ENCODE peak calls at places on chromosomes 11 and 22, in four cellular contexts. P is GM12878, E is K562, O is HepG2. S is an unnamed sample.

GRCh38 chr22:25139062-25139461 is 60.6 kb upstream of the CRYBB3 start:
- DNase-seq in P (no peak), E (no peak), O (no peak), S (no peak)

GRCh38 chr22:37354271-37355069 is 72.2 kb downstream of the CYTH4 start:
- DNase-seq in P (no peak), E (no peak), O (no peak), S (no peak)

GRCh38 chr11:74371269-74372039 is 26.8 kb downstream of the PGM2L1 start:
- DNase-seq in P (no peak), E (no peak), O (no peak), S (no peak)

GRCh38 chr11:131690776-131691557 is 320.6 kb downstream of the NTM start:
- DNase-seq in P (no peak), E (no peak), O (no peak), S (no peak)

GRCh38 chr11:57205046-57205671 is 23.4 kb downstream of the LRRC55 start:
- DNase-seq in P (no peak), E (no peak), O (no peak), S (no peak)

GRCh38 chr11:66566221-66566620 is 2.2 kb downstream of the CTSF start:
- DNase-seq in P (no peak), E (no peak), O (no peak), S (no peak)

GRCh38 chr22:20241579-20242392 is 26.3 kb downstream of the RTN4R start:
- DNase-seq in P (no peak), E (no peak), O (no peak), S (no peak)

GRCh38 chr22:50182176-50183081 is 3.3 kb upstream of the TRABD start:
- DNase-seq in P (no peak), E (no peak), O (no peak), S (no peak)

GRCh38 chr11:72298931-72299330 is 55.0 kb upstream of the PHOX2A start:
- DNase-seq in P (no peak), E (no peak), O (no peak), S (no peak)

GRCh38 chr22:31055322-31056159 is 25.6 kb upstream of the SMTN start:
- DNase-seq in P (no peak), E (no peak), O (peak; percentile 98), S (peak; percentile 73)

GRCh38 chr11:102864724-102865123 is 10.1 kb downstream of the MMP12 start:
- DNase-seq in P (no peak), E (no peak), O (no peak), S (no peak)

GRCh38 chr11:102868359-102868758 is 6.4 kb downstream of the MMP12 start:
- DNase-seq in P (no peak), E (no peak), O (no peak), S (no peak)

GRCh38 chr11:102874842-102875241 is at the start of gene MMP12:
- DNase-seq in P (no peak), E (no peak), O (no peak), S (no peak)

DNA sequence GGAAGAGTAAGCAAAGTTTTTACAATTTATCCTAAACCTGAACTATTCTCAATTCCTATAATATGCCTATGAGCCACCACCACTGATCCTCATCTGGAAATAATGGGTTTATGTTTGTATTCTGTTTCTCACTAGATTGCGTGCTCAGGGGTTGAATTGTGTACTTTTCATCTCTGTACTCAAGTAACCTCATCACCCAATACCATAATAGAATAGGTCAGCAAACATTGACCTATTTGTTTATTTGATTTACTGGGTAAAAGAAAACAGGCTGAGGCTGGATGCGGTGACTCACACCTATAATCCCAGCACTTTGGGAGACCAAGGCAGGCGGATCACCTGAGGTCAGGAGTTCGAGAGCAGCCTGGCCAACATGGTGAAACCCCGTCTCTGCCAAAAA is 5.4 kb downstream of the MMP12 start:
- DNase-seq in P (no peak), E (no peak), O (no peak), S (no peak)
- TF ChIP-seq TARDBP in P (no peak), E (no peak), O (no peak), S (no peak)

DNA sequence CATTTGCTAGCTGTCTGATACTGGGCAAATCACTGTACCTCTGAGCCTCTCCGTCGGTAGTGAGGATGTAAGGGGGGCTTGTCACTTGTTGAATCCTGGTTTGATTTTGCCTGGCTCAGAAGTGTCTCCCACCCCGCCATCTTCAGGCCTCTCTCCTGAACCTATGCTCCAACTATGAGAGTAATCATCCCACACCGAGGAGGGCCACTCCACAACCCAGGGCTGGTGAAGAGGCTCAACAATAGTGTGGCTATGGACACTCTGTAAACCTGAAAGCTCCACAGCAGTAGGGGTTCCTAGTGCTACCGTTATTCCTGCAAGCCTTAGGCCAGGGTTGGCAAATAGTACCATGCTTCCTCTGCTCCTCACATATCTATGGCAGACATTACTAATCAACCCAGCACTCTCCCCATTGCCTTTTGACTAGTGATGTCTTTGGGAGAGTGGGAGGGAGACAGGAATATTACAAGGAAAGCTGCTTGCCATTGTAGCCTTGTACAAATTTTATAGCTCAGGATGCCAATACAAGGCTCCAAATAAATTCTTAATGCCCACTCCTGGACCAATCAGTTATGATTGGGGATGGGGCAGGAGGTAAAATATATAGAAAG is 134.0 kb upstream of the TEAD1 start:
- DNase-seq in P (no peak), E (no peak), O (no peak), S (no peak)
- TF ChIP-seq TARDBP in P (no peak), E (no peak), O (no peak), S (no peak)

GRCh38 chr11:9886595-9886994 is 222.7 kb downstream of the SWAP70 start:
- DNase-seq in P (no peak), E (no peak), O (no peak), S (no peak)

GRCh38 chr11:9884601-9885000 is 220.7 kb downstream of the SWAP70 start:
- DNase-seq in P (no peak), E (no peak), O (no peak), S (no peak)

GRCh38 chr11:9888938-9889337 is 225.1 kb downstream of the SWAP70 start:
- DNase-seq in P (no peak), E (no peak), O (no peak), S (no peak)

GRCh38 chr11:9893474-9893873 is 229.6 kb downstream of the SWAP70 start:
- DNase-seq in P (no peak), E (no peak), O (no peak), S (no peak)

GRCh38 chr11:9887492-9887891 is 223.6 kb downstream of the SWAP70 start:
- DNase-seq in P (no peak), E (no peak), O (no peak), S (no peak)
- TF ChIP-seq TARDBP in P (no peak), E (no peak), O (no peak), S (no peak)

GRCh38 chr22:28106601-28107000 is 187.5 kb upstream of the PITPNB start:
- DNase-seq in P (no peak), E (no peak), O (no peak), S (no peak)

GRCh38 chr22:28103596-28103995 is 184.5 kb upstream of the PITPNB start:
- DNase-seq in P (no peak), E (no peak), O (no peak), S (no peak)

GRCh38 chr22:28108851-28109250 is 189.8 kb upstream of the PITPNB start:
- DNase-seq in P (no peak), E (no peak), O (no peak), S (no peak)

GRCh38 chr22:28105396-28105795 is 186.3 kb upstream of the PITPNB start:
- DNase-seq in P (no peak), E (no peak), O (no peak), S (no peak)

DNA sequence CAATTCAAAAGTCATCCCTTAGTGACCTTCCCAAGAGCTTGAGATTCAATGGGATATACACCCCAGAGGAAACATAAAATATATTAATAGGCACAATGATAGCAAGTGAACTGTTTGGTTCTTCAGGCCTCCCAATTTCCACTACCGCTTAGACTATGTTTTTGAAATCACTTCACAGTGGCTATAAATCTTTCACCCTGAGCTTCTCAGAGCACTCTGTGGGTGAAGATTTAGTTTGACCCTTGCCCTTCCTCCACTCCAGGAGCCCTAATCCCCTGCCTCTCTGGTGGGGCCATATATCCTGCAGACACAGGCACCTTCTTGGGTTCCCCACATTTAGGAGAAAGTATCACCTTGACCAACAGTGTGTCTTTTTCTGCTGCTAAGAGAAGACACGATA is 186.9 kb upstream of the PITPNB start:
- DNase-seq in P (no peak), E (no peak), O (no peak), S (no peak)
- TF ChIP-seq TARDBP in P (no peak), E (no peak), O (no peak), S (no peak)

GRCh38 chr22:46379301-46379930 is 43.9 kb downstream of the TRMU start:
- DNase-seq in P (no peak), E (no peak), O (peak; percentile 89), S (no peak)
- TF ChIP-seq TARDBP in P (no peak), E (no peak), O (no peak), S (no peak)

DNA sequence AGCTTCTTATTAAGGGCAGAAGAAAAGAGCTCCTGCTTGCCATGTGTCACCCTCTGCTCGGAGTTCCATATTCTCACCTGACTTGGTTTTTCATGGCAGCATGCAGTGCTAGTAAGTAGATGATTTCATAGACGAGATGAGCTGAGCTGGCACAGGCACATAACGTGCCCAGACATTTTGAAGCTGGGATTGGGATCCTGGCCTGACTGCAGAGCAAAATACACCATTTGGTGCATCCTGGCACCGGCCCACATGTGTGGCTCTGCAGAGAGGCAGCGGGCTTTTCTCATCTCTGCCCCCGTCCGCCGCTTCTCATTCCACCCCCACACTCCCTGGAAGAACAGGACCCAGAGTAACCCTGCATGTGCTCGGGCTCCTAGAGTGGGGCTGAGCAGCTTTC is 24.8 kb downstream of the FAM118A start:
- DNase-seq in P (no peak), E (no peak), O (no peak), S (no peak)
- TF ChIP-seq TARDBP in P (no peak), E (no peak), O (no peak), S (no peak)

DNA sequence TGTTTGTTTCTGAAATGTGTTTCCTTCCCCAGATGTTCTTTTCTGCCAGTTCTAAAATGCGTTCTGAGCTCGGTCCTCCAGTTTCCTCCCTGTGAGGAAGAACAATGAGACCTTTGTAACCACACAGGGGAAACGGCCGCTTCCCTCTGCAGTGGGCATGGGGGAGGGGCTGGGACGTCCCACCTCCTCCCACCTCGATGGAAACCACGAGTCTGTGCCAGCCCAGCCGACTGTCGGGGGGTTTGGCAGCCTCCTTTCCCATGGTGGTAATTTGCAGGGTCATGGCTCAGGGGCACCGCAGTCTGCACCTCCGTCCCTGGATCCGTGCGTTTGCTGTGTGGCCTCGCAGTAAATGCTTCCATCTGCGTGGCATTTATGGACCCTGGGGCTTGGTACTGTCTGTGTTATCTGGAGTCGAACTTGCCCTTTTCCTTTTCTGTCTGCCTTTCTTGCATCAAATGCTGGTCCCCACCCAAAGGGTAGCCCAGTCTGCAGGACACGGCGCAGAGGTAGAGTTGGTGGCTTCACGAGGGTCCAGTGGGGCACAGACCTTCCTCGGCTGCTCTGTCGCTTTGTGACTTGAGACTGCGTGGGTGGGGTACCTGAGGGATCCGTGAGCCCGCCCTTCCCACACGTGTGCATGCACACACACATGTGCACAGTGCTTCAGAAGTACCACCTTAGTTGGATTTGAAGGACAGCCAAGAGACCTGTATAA is 16.1 kb downstream of the LRP5 start:
- DNase-seq in P (no peak), E (no peak), O (peak; percentile 86), S (no peak)
- TF ChIP-seq TARDBP in P (no peak), E (no peak), O (peak; percentile 79), S (no peak)